ENCODE peak calls at places on chromosomes 12 and 14, in five cellular contexts. One of them, this sample, is unnamed.

GRCh38 chr12:89117448-89118034 is 234.8 kb downstream of the DUSP6 start:
- DNase-seq in glutamatergic neuron: no peak
- DNase-seq in neural crest cell: no peak
- DNase-seq in thoracic aorta: no peak
- DNase-seq in IMR-90: peak
- DNase-seq in this sample: no peak

GRCh38 chr12:107317751-107318553 is 224.6 kb upstream of the CRY1 start:
- DNase-seq in glutamatergic neuron: peak
- DNase-seq in neural crest cell: peak
- DNase-seq in thoracic aorta: no peak
- DNase-seq in IMR-90: peak
- DNase-seq in this sample: peak

GRCh38 chr12:9098115-9098452 is 17.6 kb downstream of the A2M start:
- DNase-seq in glutamatergic neuron: no peak
- DNase-seq in neural crest cell: no peak
- DNase-seq in thoracic aorta: no peak
- DNase-seq in IMR-90: no peak
- DNase-seq in this sample: no peak

GRCh38 chr14:102264355-102264754 is 40.6 kb downstream of the MOK start:
- DNase-seq in glutamatergic neuron: no peak
- DNase-seq in neural crest cell: no peak
- DNase-seq in thoracic aorta: no peak
- DNase-seq in IMR-90: no peak
- DNase-seq in this sample: no peak

GRCh38 chr14:103905861-103906456 is 22.3 kb upstream of the TDRD9 start:
- DNase-seq in glutamatergic neuron: peak
- DNase-seq in neural crest cell: no peak
- DNase-seq in thoracic aorta: no peak
- DNase-seq in IMR-90: no peak
- DNase-seq in this sample: no peak

GRCh38 chr12:109592905-109593272 is 19.3 kb downstream of the MVK start:
- DNase-seq in glutamatergic neuron: no peak
- DNase-seq in neural crest cell: no peak
- DNase-seq in thoracic aorta: no peak
- DNase-seq in IMR-90: no peak
- DNase-seq in this sample: no peak

GRCh38 chr14:104355949-104356737 is 217.8 kb downstream of the KIF26A start:
- DNase-seq in glutamatergic neuron: peak
- DNase-seq in neural crest cell: no peak
- DNase-seq in thoracic aorta: no peak
- DNase-seq in IMR-90: no peak
- DNase-seq in this sample: no peak

GRCh38 chr12:75666126-75666979 is 154.9 kb upstream of the KRR1 start:
- DNase-seq in glutamatergic neuron: no peak
- DNase-seq in neural crest cell: no peak
- DNase-seq in thoracic aorta: no peak
- DNase-seq in IMR-90: peak
- DNase-seq in this sample: peak

GRCh38 chr14:69443296-69443805 is 41.2 kb upstream of the PLEKHD1 start:
- DNase-seq in glutamatergic neuron: no peak
- DNase-seq in neural crest cell: no peak
- DNase-seq in thoracic aorta: no peak
- DNase-seq in IMR-90: no peak
- DNase-seq in this sample: no peak

GRCh38 chr12:76085159-76085868 is 829 bp upstream of the NAP1L1 start:
- DNase-seq in glutamatergic neuron: no peak
- DNase-seq in neural crest cell: no peak
- DNase-seq in thoracic aorta: no peak
- DNase-seq in IMR-90: peak
- DNase-seq in this sample: no peak

GRCh38 chr14:61653507-61653906 is 41.8 kb upstream of the HIF1A start:
- DNase-seq in glutamatergic neuron: no peak
- DNase-seq in neural crest cell: no peak
- DNase-seq in thoracic aorta: no peak
- DNase-seq in IMR-90: peak
- DNase-seq in this sample: peak

GRCh38 chr12:79737875-79738718 is 47.3 kb upstream of the PAWR start:
- DNase-seq in glutamatergic neuron: no peak
- DNase-seq in neural crest cell: peak
- DNase-seq in thoracic aorta: no peak
- DNase-seq in IMR-90: peak
- DNase-seq in this sample: peak

GRCh38 chr14:32802295-32802694 is 136.4 kb upstream of the NPAS3 start:
- DNase-seq in glutamatergic neuron: no peak
- DNase-seq in neural crest cell: no peak
- DNase-seq in thoracic aorta: no peak
- DNase-seq in IMR-90: no peak
- DNase-seq in this sample: no peak

GRCh38 chr12:112858776-112859175 is 48.0 kb upstream of the OAS1 start:
- DNase-seq in glutamatergic neuron: no peak
- DNase-seq in neural crest cell: no peak
- DNase-seq in thoracic aorta: no peak
- DNase-seq in IMR-90: no peak
- DNase-seq in this sample: no peak

GRCh38 chr12:87930652-87931051 is 98.5 kb downstream of the C12orf50 start:
- DNase-seq in glutamatergic neuron: no peak
- DNase-seq in neural crest cell: no peak
- DNase-seq in thoracic aorta: no peak
- DNase-seq in IMR-90: no peak
- DNase-seq in this sample: no peak

GRCh38 chr14:72616811-72617210 is 277.1 kb downstream of the DPF3 start:
- DNase-seq in glutamatergic neuron: no peak
- DNase-seq in neural crest cell: no peak
- DNase-seq in thoracic aorta: no peak
- DNase-seq in IMR-90: no peak
- DNase-seq in this sample: no peak

GRCh38 chr14:68703093-68703492 is 89.8 kb downstream of the ZFP36L1 start:
- DNase-seq in glutamatergic neuron: no peak
- DNase-seq in neural crest cell: no peak
- DNase-seq in thoracic aorta: no peak
- DNase-seq in IMR-90: peak
- DNase-seq in this sample: peak

GRCh38 chr12:16515666-16516065 is 90.3 kb downstream of the LMO3 start:
- DNase-seq in glutamatergic neuron: no peak
- DNase-seq in neural crest cell: no peak
- DNase-seq in thoracic aorta: no peak
- DNase-seq in IMR-90: peak
- DNase-seq in this sample: peak

GRCh38 chr12:80419660-80420059 is 24.4 kb upstream of the PTPRQ start:
- DNase-seq in glutamatergic neuron: no peak
- DNase-seq in neural crest cell: no peak
- DNase-seq in thoracic aorta: no peak
- DNase-seq in IMR-90: peak
- DNase-seq in this sample: peak

GRCh38 chr14:80628547-80628946 is 313.0 kb downstream of the CEP128 start:
- DNase-seq in glutamatergic neuron: no peak
- DNase-seq in neural crest cell: no peak
- DNase-seq in thoracic aorta: no peak
- DNase-seq in IMR-90: no peak
- DNase-seq in this sample: no peak

GRCh38 chr12:131865196-131865875 is 29.1 kb upstream of the ULK1 start:
- DNase-seq in glutamatergic neuron: no peak
- DNase-seq in neural crest cell: no peak
- DNase-seq in thoracic aorta: no peak
- DNase-seq in IMR-90: peak
- DNase-seq in this sample: no peak

GRCh38 chr14:96056509-96057422 is 17.6 kb downstream of the C14orf132 start:
- DNase-seq in glutamatergic neuron: no peak
- DNase-seq in neural crest cell: no peak
- DNase-seq in thoracic aorta: no peak
- DNase-seq in IMR-90: no peak
- DNase-seq in this sample: no peak
- TF ChIP-seq CTCF in glutamatergic neuron: no peak
- TF ChIP-seq CTCF in neural crest cell: no peak
- TF ChIP-seq CTCF in thoracic aorta: no peak
- TF ChIP-seq CTCF in IMR-90: no peak
- TF ChIP-seq CTCF in this sample: no peak

GRCh38 chr12:118063567-118064391 is 2.8 kb upstream of the WSB2 start:
- DNase-seq in glutamatergic neuron: no peak
- DNase-seq in neural crest cell: no peak
- DNase-seq in thoracic aorta: no peak
- DNase-seq in IMR-90: peak
- DNase-seq in this sample: peak

GRCh38 chr12:118065380-118065779 is 4.4 kb upstream of the WSB2 start:
- DNase-seq in glutamatergic neuron: no peak
- DNase-seq in neural crest cell: no peak
- DNase-seq in thoracic aorta: no peak
- DNase-seq in IMR-90: no peak
- DNase-seq in this sample: no peak

GRCh38 chr12:118061876-118062791 is 1.2 kb upstream of the WSB2 start:
- DNase-seq in glutamatergic neuron: peak
- DNase-seq in neural crest cell: no peak
- DNase-seq in thoracic aorta: no peak
- DNase-seq in IMR-90: peak
- DNase-seq in this sample: peak

GRCh38 chr12:118061011-118061875 is at the start of gene WSB2:
- DNase-seq in glutamatergic neuron: peak
- DNase-seq in neural crest cell: peak
- DNase-seq in thoracic aorta: peak
- DNase-seq in IMR-90: peak
- DNase-seq in this sample: peak

DNA sequence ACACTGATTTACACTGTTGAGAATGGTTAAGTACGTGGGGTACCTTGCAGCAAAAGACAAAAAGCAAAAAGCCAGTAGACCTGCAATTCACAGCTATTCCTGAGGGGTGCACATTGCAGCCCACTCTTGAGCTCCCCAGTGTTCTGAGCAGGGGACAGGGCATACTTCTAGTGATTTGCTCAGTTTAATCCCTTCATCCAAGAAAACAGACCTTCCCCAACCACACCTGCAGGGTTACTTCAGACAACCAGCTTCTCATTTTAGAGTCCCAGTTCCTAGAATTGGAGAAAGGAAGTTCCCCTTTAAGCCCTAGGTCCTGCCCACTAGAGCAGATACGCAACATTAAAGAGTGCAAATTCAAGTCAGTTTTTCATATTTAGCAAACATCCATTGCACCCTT is 3.6 kb upstream of the WSB2 start:
- DNase-seq in glutamatergic neuron: no peak
- DNase-seq in neural crest cell: no peak
- DNase-seq in thoracic aorta: no peak
- DNase-seq in IMR-90: no peak
- DNase-seq in this sample: no peak
- TF ChIP-seq CTCF in glutamatergic neuron: peak
- TF ChIP-seq CTCF in neural crest cell: peak
- TF ChIP-seq CTCF in thoracic aorta: peak
- TF ChIP-seq CTCF in IMR-90: no peak
- TF ChIP-seq CTCF in this sample: peak

DNA sequence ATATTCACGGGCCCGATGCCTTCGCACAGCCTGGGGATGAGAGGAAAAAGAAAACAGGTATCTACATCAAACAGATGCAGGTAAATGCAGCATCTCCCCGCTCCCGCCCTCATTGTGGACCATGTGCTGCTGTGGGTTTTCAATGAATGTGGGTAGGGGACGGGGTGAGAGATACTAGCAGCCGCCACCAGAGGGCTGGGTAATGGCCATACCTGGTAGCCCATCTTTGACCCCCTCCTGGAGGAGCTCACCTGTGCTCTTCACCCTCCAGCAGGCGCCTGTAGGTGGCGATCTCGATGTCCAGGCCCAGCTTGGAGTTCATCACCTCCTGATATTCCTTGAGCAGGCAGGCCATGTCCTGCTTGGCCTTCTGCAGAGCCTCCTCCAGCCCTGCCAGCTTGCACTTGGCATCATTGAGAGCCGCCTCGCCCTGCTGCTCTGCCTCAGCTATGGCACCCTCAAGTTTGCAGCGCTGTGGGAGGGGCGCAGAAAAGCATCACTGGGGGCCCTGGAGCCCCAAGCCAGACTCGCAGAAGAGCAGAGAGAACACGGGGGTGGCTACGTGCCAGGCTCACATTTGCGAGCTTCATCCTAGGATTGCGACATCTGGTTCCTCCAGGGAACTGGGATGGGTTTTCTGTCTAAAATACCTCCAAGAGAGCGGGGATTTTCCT is 10.2 kb downstream of the KRT82 start:
- DNase-seq in glutamatergic neuron: no peak
- DNase-seq in neural crest cell: no peak
- DNase-seq in thoracic aorta: no peak
- DNase-seq in IMR-90: no peak
- DNase-seq in this sample: peak
- TF ChIP-seq CTCF in glutamatergic neuron: peak
- TF ChIP-seq CTCF in neural crest cell: peak
- TF ChIP-seq CTCF in thoracic aorta: no peak
- TF ChIP-seq CTCF in IMR-90: no peak
- TF ChIP-seq CTCF in this sample: peak

DNA sequence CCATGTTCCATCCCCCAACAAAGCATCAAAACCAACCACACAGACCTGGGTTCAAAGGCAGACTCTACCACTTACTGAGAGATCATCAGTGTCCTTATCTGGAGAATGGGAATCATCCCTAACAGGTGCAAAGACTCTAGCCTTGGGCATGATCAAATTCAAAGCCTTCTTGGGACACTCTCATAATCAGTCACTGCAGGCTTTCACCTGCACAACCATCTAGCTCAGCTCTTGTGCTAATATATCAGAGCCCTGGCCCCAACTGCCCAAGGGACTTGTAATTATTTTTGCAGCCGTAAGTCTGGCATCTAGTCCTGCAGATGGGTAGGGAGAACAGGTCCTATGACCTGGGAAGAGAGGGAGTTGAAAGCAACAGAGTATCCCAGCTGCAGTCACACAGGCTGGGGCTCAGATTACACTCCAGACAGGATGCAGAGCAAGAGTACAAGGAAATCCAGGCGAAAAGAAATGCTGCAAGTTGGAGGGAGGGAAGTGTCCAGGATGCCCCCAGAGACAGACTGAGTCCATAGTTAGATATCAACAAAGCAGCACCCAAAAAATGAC is 97.8 kb upstream of the NUDT4 start:
- DNase-seq in glutamatergic neuron: no peak
- DNase-seq in neural crest cell: no peak
- DNase-seq in thoracic aorta: no peak
- DNase-seq in IMR-90: peak
- DNase-seq in this sample: no peak
- TF ChIP-seq CTCF in glutamatergic neuron: no peak
- TF ChIP-seq CTCF in neural crest cell: no peak
- TF ChIP-seq CTCF in thoracic aorta: no peak
- TF ChIP-seq CTCF in IMR-90: no peak
- TF ChIP-seq CTCF in this sample: no peak

GRCh38 chr12:13982010-13982409 is 608 bp upstream of the GRIN2B start:
- DNase-seq in glutamatergic neuron: peak
- DNase-seq in neural crest cell: peak
- DNase-seq in thoracic aorta: no peak
- DNase-seq in IMR-90: no peak
- DNase-seq in this sample: no peak
- TF ChIP-seq CTCF in glutamatergic neuron: peak
- TF ChIP-seq CTCF in neural crest cell: peak
- TF ChIP-seq CTCF in thoracic aorta: no peak
- TF ChIP-seq CTCF in IMR-90: no peak
- TF ChIP-seq CTCF in this sample: no peak

DNA sequence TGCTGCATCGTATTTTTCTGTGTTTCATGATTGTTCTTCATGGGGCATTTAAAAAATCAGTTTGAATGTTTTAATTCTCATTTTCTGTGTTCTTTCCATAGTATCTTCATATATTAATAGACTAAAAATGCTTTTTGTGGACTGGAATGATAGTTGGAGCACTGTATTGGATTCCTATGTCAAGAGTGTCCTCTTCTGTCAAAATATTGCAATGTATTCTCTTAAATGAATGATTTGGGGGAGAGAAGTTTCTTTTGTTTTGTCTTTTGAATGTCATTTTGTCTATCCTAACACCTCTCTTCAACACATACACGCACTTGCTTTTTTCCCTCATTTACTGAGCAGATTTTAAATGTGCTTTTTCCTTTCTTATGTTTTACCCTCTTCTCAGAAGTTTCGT is 4.7 kb upstream of the EIF2S3B start:
- DNase-seq in glutamatergic neuron: no peak
- DNase-seq in neural crest cell: no peak
- DNase-seq in thoracic aorta: no peak
- DNase-seq in IMR-90: no peak
- DNase-seq in this sample: peak
- TF ChIP-seq CTCF in glutamatergic neuron: no peak
- TF ChIP-seq CTCF in neural crest cell: no peak
- TF ChIP-seq CTCF in thoracic aorta: no peak
- TF ChIP-seq CTCF in IMR-90: peak
- TF ChIP-seq CTCF in this sample: peak

This sample was measured in AG10803.